ENCODE peak calls at places on chromosomes 1 and 21, in four cellular contexts. One of them, this sample, is unnamed.
A peak's percentile ranks its signal among the peaks of the same experiment; 100 is the strongest.

GRCh38 chr1:221675880-221676800 is 65.7 kb downstream of the DUSP10 start:
- DNase-seq in endothelial cell of umbilical vein: no peak
- DNase-seq in HepG2: peak; percentile 4
- DNase-seq in K562: no peak
- DNase-seq in this sample: no peak

GRCh38 chr1:201774224-201774982 is 54.6 kb upstream of the IPO9 start:
- DNase-seq in HepG2: no peak
- DNase-seq in endothelial cell of umbilical vein: no peak
- DNase-seq in K562: no peak
- DNase-seq in this sample: no peak

GRCh38 chr1:235253219-235253640 is 74.7 kb downstream of the ARID4B start:
- DNase-seq in HepG2: peak; percentile 66
- DNase-seq in K562: peak; percentile 36
- DNase-seq in endothelial cell of umbilical vein: peak; percentile 71
- DNase-seq in this sample: no peak

GRCh38 chr1:203276916-203277535 is 28.3 kb upstream of the BTG2 start:
- DNase-seq in endothelial cell of umbilical vein: no peak
- DNase-seq in K562: no peak
- DNase-seq in HepG2: no peak
- DNase-seq in this sample: no peak

GRCh38 chr21:42523941-42524340 is 10.3 kb downstream of the SLC37A1 start:
- DNase-seq in HepG2: no peak
- DNase-seq in endothelial cell of umbilical vein: no peak
- DNase-seq in K562: no peak
- DNase-seq in this sample: no peak

GRCh38 chr1:214570442-214570841 is 19.0 kb upstream of the PTPN14 start:
- DNase-seq in endothelial cell of umbilical vein: peak; percentile 83
- DNase-seq in K562: no peak
- DNase-seq in HepG2: no peak
- DNase-seq in this sample: no peak

GRCh38 chr1:185603158-185603557 is 131.0 kb upstream of the HMCN1 start:
- DNase-seq in endothelial cell of umbilical vein: no peak
- DNase-seq in K562: no peak
- DNase-seq in HepG2: no peak
- DNase-seq in this sample: peak; percentile 13

GRCh38 chr1:32071758-32072621 is 749 bp upstream of the TMEM39B start:
- DNase-seq in HepG2: peak; percentile 34
- DNase-seq in endothelial cell of umbilical vein: peak; percentile 95
- DNase-seq in K562: no peak
- DNase-seq in this sample: no peak

GRCh38 chr1:9912264-9912936 is 2.3 kb upstream of the CTNNBIP1 start:
- DNase-seq in endothelial cell of umbilical vein: no peak
- DNase-seq in HepG2: peak; percentile 49
- DNase-seq in K562: no peak
- DNase-seq in this sample: no peak

GRCh38 chr1:228059536-228060457 is 22.7 kb upstream of the ARF1 start:
- DNase-seq in HepG2: no peak
- DNase-seq in endothelial cell of umbilical vein: peak; percentile 23
- DNase-seq in K562: peak; percentile 97
- DNase-seq in this sample: no peak

GRCh38 chr1:201228011-201228983 is 37.7 kb downstream of the IGFN1 start:
- DNase-seq in endothelial cell of umbilical vein: no peak
- DNase-seq in K562: no peak
- DNase-seq in HepG2: no peak
- DNase-seq in this sample: no peak

GRCh38 chr1:210132582-210132981 is 100.0 kb upstream of the SERTAD4 start:
- DNase-seq in K562: peak; percentile 18
- DNase-seq in endothelial cell of umbilical vein: peak; percentile 29
- DNase-seq in HepG2: no peak
- DNase-seq in this sample: no peak

GRCh38 chr1:170261669-170262068 is 115.9 kb downstream of the NTMT2 start:
- DNase-seq in K562: no peak
- DNase-seq in endothelial cell of umbilical vein: no peak
- DNase-seq in HepG2: no peak
- DNase-seq in this sample: no peak

GRCh38 chr1:230108580-230108979 is 41.5 kb downstream of the GALNT2 start:
- DNase-seq in K562: no peak
- DNase-seq in endothelial cell of umbilical vein: no peak
- DNase-seq in HepG2: no peak
- DNase-seq in this sample: no peak

GRCh38 chr1:62686822-62687221 is 1.4 kb downstream of the DOCK7 start:
- DNase-seq in HepG2: no peak
- DNase-seq in K562: no peak
- DNase-seq in endothelial cell of umbilical vein: no peak
- DNase-seq in this sample: no peak

GRCh38 chr1:166975361-166976129 is at the start of gene ILDR2:
- DNase-seq in endothelial cell of umbilical vein: peak; percentile 10
- DNase-seq in K562: peak; percentile 78
- DNase-seq in HepG2: no peak
- DNase-seq in this sample: no peak

GRCh38 chr1:87600848-87601247 is 272.2 kb downstream of the LMO4 start:
- DNase-seq in K562: no peak
- DNase-seq in HepG2: no peak
- DNase-seq in endothelial cell of umbilical vein: no peak
- DNase-seq in this sample: no peak

GRCh38 chr1:89203166-89203565 is 4.4 kb upstream of the GBP4 start:
- DNase-seq in K562: no peak
- DNase-seq in endothelial cell of umbilical vein: no peak
- DNase-seq in HepG2: no peak
- DNase-seq in this sample: no peak

GRCh38 chr1:170426596-170426995 is 105.4 kb upstream of the GORAB start:
- DNase-seq in K562: no peak
- DNase-seq in endothelial cell of umbilical vein: no peak
- DNase-seq in HepG2: no peak
- DNase-seq in this sample: no peak

GRCh38 chr1:63463248-63463647 is 59.8 kb downstream of the ITGB3BP start:
- DNase-seq in K562: no peak
- DNase-seq in HepG2: no peak
- DNase-seq in endothelial cell of umbilical vein: peak; percentile 87
- DNase-seq in this sample: no peak

GRCh38 chr21:42760361-42760970 is 107.0 kb downstream of the PDE9A start:
- DNase-seq in K562: no peak
- DNase-seq in HepG2: no peak
- DNase-seq in endothelial cell of umbilical vein: no peak
- DNase-seq in this sample: no peak

GRCh38 chr21:24895885-24896734 is 711.2 kb downstream of the MRPL39 start:
- DNase-seq in HepG2: no peak
- DNase-seq in K562: no peak
- DNase-seq in endothelial cell of umbilical vein: no peak
- DNase-seq in this sample: peak; percentile 49

GRCh38 chr1:54947540-54947939 is 32.9 kb upstream of the TMEM61 start:
- DNase-seq in endothelial cell of umbilical vein: no peak
- DNase-seq in HepG2: no peak
- DNase-seq in K562: no peak
- DNase-seq in this sample: no peak

GRCh38 chr1:54949971-54950360 is 30.5 kb upstream of the TMEM61 start:
- DNase-seq in HepG2: no peak
- DNase-seq in K562: no peak
- DNase-seq in endothelial cell of umbilical vein: peak; percentile 74
- DNase-seq in this sample: no peak

GRCh38 chr1:54952950-54953718 is 27.3 kb upstream of the TMEM61 start:
- DNase-seq in endothelial cell of umbilical vein: peak; percentile 27
- DNase-seq in HepG2: peak; percentile 39
- DNase-seq in K562: no peak
- DNase-seq in this sample: no peak

GRCh38 chr1:54951810-54952226 is 28.6 kb upstream of the TMEM61 start:
- DNase-seq in HepG2: no peak
- DNase-seq in K562: no peak
- DNase-seq in endothelial cell of umbilical vein: no peak
- DNase-seq in this sample: no peak

GRCh38 chr1:54950361-54951163 is 29.9 kb upstream of the TMEM61 start:
- DNase-seq in K562: peak; percentile 61
- DNase-seq in HepG2: peak; percentile 84
- DNase-seq in endothelial cell of umbilical vein: peak; percentile 87
- DNase-seq in this sample: peak; percentile 27
- TF ChIP-seq MYC in K562: peak; percentile 36
- TF ChIP-seq MYC in HepG2: no peak
- TF ChIP-seq MYC in endothelial cell of umbilical vein: no peak
- TF ChIP-seq MYC in this sample: no peak

DNA sequence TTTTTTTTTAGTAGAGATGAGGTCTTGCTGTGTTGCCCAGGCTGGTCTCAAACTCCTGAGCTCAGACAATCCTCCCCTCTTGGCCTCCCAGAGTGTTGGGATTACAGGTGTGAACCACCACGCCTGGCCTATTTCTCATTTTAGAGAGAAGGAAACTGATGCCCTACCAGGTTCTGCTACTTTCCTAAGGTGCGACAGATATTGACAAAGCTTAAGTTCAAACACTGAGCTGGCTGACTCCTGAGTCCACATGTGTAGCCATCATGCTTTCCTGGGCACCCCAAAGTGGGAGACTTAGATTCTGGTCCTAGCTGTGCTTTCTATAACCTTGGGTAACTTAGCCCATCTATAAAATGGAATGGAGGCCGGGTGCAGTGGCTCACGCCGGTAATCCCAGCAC is 5.1 kb upstream of the TMEM222 start:
- DNase-seq in K562: no peak
- DNase-seq in HepG2: no peak
- DNase-seq in endothelial cell of umbilical vein: no peak
- DNase-seq in this sample: no peak
- TF ChIP-seq POLR2AphosphoS5 in K562: no peak
- TF ChIP-seq POLR2AphosphoS5 in HepG2: no peak
- TF ChIP-seq POLR2AphosphoS5 in endothelial cell of umbilical vein: no peak
- TF ChIP-seq POLR2AphosphoS5 in this sample: no peak

DNA sequence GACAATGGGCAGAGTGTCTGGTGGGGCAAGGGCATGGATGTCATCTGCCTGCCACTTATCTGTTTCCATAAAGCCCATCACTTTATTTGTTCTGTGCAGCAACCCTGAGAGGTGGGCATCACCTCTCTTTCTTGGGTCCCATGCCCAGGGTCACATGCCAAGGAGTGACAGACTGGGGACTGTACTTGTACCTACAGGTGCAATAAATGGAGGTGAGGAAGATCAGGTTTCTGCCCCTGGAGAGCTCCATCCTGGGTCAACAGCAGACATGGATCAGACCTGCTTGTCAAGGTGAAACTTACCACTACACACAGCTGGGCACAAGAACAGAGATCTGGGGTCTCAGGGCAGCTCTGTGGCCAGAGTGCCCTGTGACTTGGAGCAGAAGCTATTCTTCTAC is 18.4 kb upstream of the PRDM16 start:
- DNase-seq in K562: no peak
- DNase-seq in endothelial cell of umbilical vein: no peak
- DNase-seq in HepG2: no peak
- DNase-seq in this sample: no peak
- TF ChIP-seq MYC in K562: no peak
- TF ChIP-seq MYC in endothelial cell of umbilical vein: no peak
- TF ChIP-seq MYC in HepG2: no peak
- TF ChIP-seq MYC in this sample: no peak

DNA sequence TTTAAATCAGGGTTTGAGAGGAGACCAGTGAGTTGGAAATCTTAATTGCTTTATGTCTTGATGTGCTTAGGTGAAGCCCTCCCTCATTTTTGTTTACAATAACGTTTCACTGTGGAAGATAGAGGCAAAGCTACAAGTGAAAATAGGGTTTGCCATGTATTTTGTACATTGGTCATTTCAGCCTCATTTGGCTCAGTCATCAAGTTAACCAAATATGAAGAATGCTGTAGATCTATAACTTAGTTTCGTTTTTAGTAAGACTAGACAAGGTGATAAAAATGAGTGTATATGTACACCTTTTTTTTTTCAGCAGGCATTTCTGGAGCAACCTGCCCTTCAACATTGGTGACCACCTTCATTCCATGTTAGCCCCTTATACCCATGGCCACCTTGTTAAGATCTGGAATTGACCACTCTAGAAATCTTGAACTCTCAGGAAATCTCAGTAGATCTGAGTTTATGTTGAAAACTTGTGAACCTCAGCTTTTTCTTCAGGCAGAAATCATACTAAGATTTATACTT is 2.9 kb downstream of the NFYC start:
- DNase-seq in HepG2: no peak
- DNase-seq in endothelial cell of umbilical vein: no peak
- DNase-seq in K562: no peak
- DNase-seq in this sample: no peak
- TF ChIP-seq POLR2AphosphoS5 in HepG2: no peak
- TF ChIP-seq POLR2AphosphoS5 in endothelial cell of umbilical vein: no peak
- TF ChIP-seq POLR2AphosphoS5 in K562: no peak
- TF ChIP-seq POLR2AphosphoS5 in this sample: no peak

This sample was measured in GM12878.